ENCODE peak calls at places on chromosomes 12 and 14, in five cellular contexts. J, Z, B, E and K are unnamed samples.

GRCh38 chr12:57138526-57139272 is 8.7 kb downstream of the LRP1-AS start:
- DNase-seq in J (peak), Z (no peak), B (no peak), E (no peak), K (no peak)

GRCh38 chr12:123106640-123107359 is 44.1 kb downstream of the PITPNM2 start:
- DNase-seq in J (no peak), Z (peak), B (peak), E (peak), K (no peak)

GRCh38 chr14:103862393-103862782 is 15.0 kb upstream of the PPP1R13B start:
- DNase-seq in J (no peak), Z (no peak), B (no peak), E (no peak), K (no peak)

GRCh38 chr12:26853303-26854027 is 20.5 kb upstream of the ITPR2 start:
- DNase-seq in J (peak), Z (peak), B (peak), E (peak), K (peak)

GRCh38 chr12:14892726-14893442 is 7.2 kb upstream of the MGP start:
- DNase-seq in J (peak), Z (no peak), B (no peak), E (no peak), K (no peak)

GRCh38 chr14:67187826-67188225 is 1.4 kb upstream of the GARIN2 start:
- DNase-seq in J (no peak), Z (no peak), B (no peak), E (peak), K (no peak)

GRCh38 chr12:87758271-87758670 is 270.9 kb downstream of the C12orf50 start:
- DNase-seq in J (no peak), Z (no peak), B (no peak), E (no peak), K (no peak)

GRCh38 chr12:119061208-119061796 is 80.0 kb downstream of the SRRM4 start:
- DNase-seq in J (no peak), Z (no peak), B (no peak), E (peak), K (peak)

GRCh38 chr12:30719060-30719459 is 23.4 kb upstream of the IPO8 start:
- DNase-seq in J (no peak), Z (no peak), B (no peak), E (peak), K (no peak)

GRCh38 chr12:118098456-118098855 is 5.4 kb downstream of the VSIG10 start:
- DNase-seq in J (no peak), Z (no peak), B (no peak), E (no peak), K (no peak)

GRCh38 chr14:95993768-95994592 is 45.2 kb upstream of the C14orf132 start:
- DNase-seq in J (no peak), Z (peak), B (no peak), E (peak), K (peak)

GRCh38 chr14:90491221-90491867 is 94.5 kb downstream of the CALM1 start:
- DNase-seq in J (peak), Z (no peak), B (no peak), E (no peak), K (peak)

GRCh38 chr12:109053382-109054123 is 1.2 kb downstream of the USP30 start:
- DNase-seq in J (no peak), Z (peak), B (no peak), E (no peak), K (no peak)

GRCh38 chr12:72511906-72512305 is 239.7 kb downstream of the TRHDE start:
- DNase-seq in J (no peak), Z (no peak), B (no peak), E (no peak), K (no peak)

GRCh38 chr12:2052861-2053674 is at the start of gene CACNA1C:
- DNase-seq in J (peak), Z (peak), B (peak), E (peak), K (no peak)

GRCh38 chr12:16323638-16324037 is 23.8 kb upstream of the MGST1 start:
- DNase-seq in J (no peak), Z (no peak), B (no peak), E (no peak), K (no peak)

GRCh38 chr12:81863406-81863805 is 104.3 kb upstream of the PPFIA2 start:
- DNase-seq in J (no peak), Z (no peak), B (no peak), E (no peak), K (no peak)

GRCh38 chr12:90456248-90456647 is 498.7 kb downstream of the CCER1 start:
- DNase-seq in J (no peak), Z (no peak), B (no peak), E (no peak), K (no peak)

GRCh38 chr12:94218244-94218643 is 69.9 kb downstream of the PLXNC1 start:
- DNase-seq in J (no peak), Z (no peak), B (no peak), E (no peak), K (no peak)

GRCh38 chr12:11705010-11705409 is 55.5 kb downstream of the ETV6 start:
- DNase-seq in J (no peak), Z (no peak), B (no peak), E (peak), K (no peak)

GRCh38 chr12:49367381-49368239 is at the start of gene SPATS2:
- DNase-seq in J (peak), Z (no peak), B (peak), E (peak), K (no peak)

GRCh38 chr14:20609215-20610001 is 18.2 kb upstream of the RNASE12 start:
- DNase-seq in J (peak), Z (peak), B (peak), E (peak), K (peak)

GRCh38 chr14:74364271-74364880 is 16.1 kb downstream of the VRTN start:
- DNase-seq in J (peak), Z (no peak), B (no peak), E (no peak), K (no peak)

GRCh38 chr14:100537701-100538565 is 49.3 kb downstream of the BEGAIN start:
- DNase-seq in J (peak), Z (no peak), B (peak), E (no peak), K (peak)

GRCh38 chr12:89453579-89453978 is 71.0 kb downstream of the GALNT4 start:
- DNase-seq in J (no peak), Z (no peak), B (no peak), E (no peak), K (no peak)

GRCh38 chr14:61625171-61625570 is 70.1 kb upstream of the HIF1A start:
- DNase-seq in J (no peak), Z (no peak), B (no peak), E (peak), K (no peak)

GRCh38 chr14:73283592-73284379 is 46.5 kb downstream of the PAPLN start:
- DNase-seq in J (no peak), Z (no peak), B (no peak), E (peak), K (no peak)

GRCh38 chr12:56461235-56462159 is 6.9 kb upstream of the SPRYD4 start:
- DNase-seq in J (no peak), Z (no peak), B (no peak), E (peak), K (no peak)

GRCh38 chr12:4664111-4664510 is 15.2 kb downstream of the NDUFA9 start:
- DNase-seq in J (no peak), Z (no peak), B (no peak), E (peak), K (no peak)

GRCh38 chr12:103401421-103401820 is 94.3 kb downstream of the C12orf42 start:
- DNase-seq in J (no peak), Z (no peak), B (no peak), E (peak), K (no peak)

GRCh38 chr14:32393119-32393518 is 64.0 kb downstream of the AKAP6 start:
- DNase-seq in J (no peak), Z (no peak), B (no peak), E (no peak), K (no peak)

GRCh38 chr14:26719514-26719913 is 121.7 kb upstream of the NOVA1 start:
- DNase-seq in J (no peak), Z (no peak), B (no peak), E (no peak), K (no peak)

GRCh38 chr12:132908145-132909029 is 21.0 kb upstream of the CHFR start:
- DNase-seq in J (peak), Z (peak), B (peak), E (no peak), K (peak)

GRCh38 chr12:88977115-88977514 is 375.2 kb downstream of the DUSP6 start:
- DNase-seq in J (no peak), Z (no peak), B (no peak), E (no peak), K (no peak)